ENCODE peak calls at places on chromosomes 5 and 9, in five cellular contexts. P is endothelial cell, F is cardiac muscle cell, W is right atrium auricular region, J is transverse colon. K is an unnamed sample.

GRCh38 chr9:29285818-29286217 is 1712.5 kb upstream of the C9orf72 start:
- DNase-seq in P (no peak), F (peak), W (no peak), J (no peak), K (no peak)

GRCh38 chr5:29169851-29170250 is 2023.6 kb upstream of the CDH6 start:
- DNase-seq in P (no peak), F (no peak), W (no peak), J (no peak), K (no peak)

GRCh38 chr5:181145133-181145532 is 2.3 kb upstream of the OR2V2 start:
- DNase-seq in P (no peak), F (no peak), W (no peak), J (no peak), K (no peak)

GRCh38 chr5:81161012-81161601 is 72.0 kb upstream of the CKMT2 start:
- DNase-seq in P (no peak), F (no peak), W (no peak), J (no peak), K (no peak)

GRCh38 chr5:142847898-142848790 is 78.0 kb downstream of the ARHGAP26 start:
- DNase-seq in P (no peak), F (peak), W (no peak), J (no peak), K (no peak)

GRCh38 chr5:150559701-150560100 is 51.8 kb downstream of the NDST1 start:
- DNase-seq in P (no peak), F (no peak), W (no peak), J (no peak), K (no peak)

GRCh38 chr9:138098908-138099791 is 221.6 kb downstream of the CACNA1B start:
- DNase-seq in P (no peak), F (no peak), W (no peak), J (no peak), K (no peak)

GRCh38 chr5:42813533-42813932 is 1.8 kb upstream of the SELENOP start:
- DNase-seq in P (peak), F (no peak), W (no peak), J (no peak), K (no peak)

GRCh38 chr9:114856942-114857315 is 51.1 kb upstream of the TNFSF15 start:
- DNase-seq in P (no peak), F (no peak), W (no peak), J (no peak), K (no peak)

GRCh38 chr5:757346-757930 is 27.1 kb downstream of the ZDHHC11B start:
- DNase-seq in P (no peak), F (no peak), W (peak), J (peak), K (no peak)

GRCh38 chr5:87650284-87650683 is 237.6 kb upstream of the CCNH start:
- DNase-seq in P (no peak), F (no peak), W (no peak), J (no peak), K (no peak)

K was measured in HuH-7.